ENCODE peak calls at places on chromosomes 5 and 9, in nine cellular contexts. M, G, K, F, H, B, I, Z and E are unnamed samples.
A peak's percentile ranks its signal among the peaks of the same experiment; 100 is the strongest.

GRCh38 chr5:177098103-177098771 is 11.5 kb downstream of the FGFR4 start:
- DNase-seq in H (no peak), Z (no peak), I (no peak), K (no peak), M (peak; percentile 18), F (peak; percentile 39), G (no peak), B (no peak), E (no peak)

GRCh38 chr9:109574061-109574882 is 76.2 kb upstream of the PTPN3 start:
- DNase-seq in Z (no peak), G (no peak), K (no peak), I (peak; percentile 73), B (peak; percentile 31), H (no peak), F (peak; percentile 73), M (peak; percentile 76), E (peak; percentile 75)

GRCh38 chr9:89770779-89771178 is 166.0 kb downstream of the GADD45G start:
- DNase-seq in G (no peak), Z (no peak), K (no peak), M (no peak), B (no peak), F (no peak), H (no peak), I (no peak), E (no peak)

GRCh38 chr5:4868140-4868735 is 271.9 kb upstream of the ADAMTS16 start:
- DNase-seq in K (no peak), B (peak; percentile 69), I (peak; percentile 52), F (peak; percentile 13), Z (peak; percentile 53), H (peak; percentile 64), G (peak; percentile 52), M (peak; percentile 27), E (peak; percentile 24)

GRCh38 chr5:97854871-97855762 is 672.1 kb upstream of the RIOK2 start:
- DNase-seq in K (no peak), B (no peak), H (no peak), M (peak; percentile 56), Z (no peak), F (peak; percentile 94), I (no peak), G (no peak), E (peak; percentile 85)

GRCh38 chr5:132525299-132525724 is 18.0 kb downstream of the IL5 start:
- DNase-seq in G (no peak), I (peak; percentile 90), F (no peak), M (no peak), Z (no peak), K (no peak), H (no peak), B (no peak), E (no peak)

GRCh38 chr5:16909464-16909863 is 26.6 kb downstream of the MYO10 start:
- DNase-seq in I (no peak), H (no peak), Z (no peak), M (peak; percentile 63), B (peak; percentile 10), G (no peak), F (peak; percentile 36), K (no peak), E (no peak)

GRCh38 chr5:154285661-154286408 is 95.3 kb downstream of the GALNT10 start:
- DNase-seq in M (peak; percentile 61), H (no peak), I (no peak), K (no peak), Z (no peak), B (no peak), F (peak; percentile 67), G (no peak), E (peak; percentile 63)

GRCh38 chr5:67092447-67093023 is 104.1 kb downstream of the CD180 start:
- DNase-seq in F (no peak), I (no peak), Z (no peak), B (no peak), H (no peak), K (no peak), G (no peak), M (peak; percentile 44), E (peak; percentile 23)

GRCh38 chr5:7592910-7593309 is 197.0 kb downstream of the ADCY2 start:
- DNase-seq in K (no peak), G (no peak), H (no peak), M (no peak), B (peak; percentile 5), Z (no peak), F (no peak), I (peak; percentile 9), E (no peak)

GRCh38 chr9:132187006-132187760 is 25.3 kb downstream of the NTNG2 start:
- DNase-seq in G (no peak), I (no peak), K (no peak), F (no peak), H (no peak), Z (no peak), B (no peak), M (no peak), E (no peak)

GRCh38 chr9:116237456-116237855 is 83.9 kb downstream of the PAPPA start:
- DNase-seq in H (no peak), B (no peak), F (no peak), K (no peak), I (no peak), Z (no peak), M (no peak), G (no peak), E (no peak)

GRCh38 chr5:169944922-169945675 is 35.2 kb downstream of the INSYN2B start:
- DNase-seq in B (no peak), H (no peak), F (no peak), G (no peak), I (no peak), Z (no peak), M (no peak), K (no peak), E (no peak)

GRCh38 chr5:127001621-127002296 is 28.6 kb downstream of the MARCHF3 start:
- DNase-seq in I (no peak), K (no peak), Z (no peak), G (no peak), F (peak; percentile 87), H (no peak), B (no peak), M (peak; percentile 85), E (peak; percentile 88)

GRCh38 chr9:32589083-32589713 is 16.2 kb upstream of the NDUFB6 start:
- DNase-seq in K (no peak), M (peak; percentile 69), I (peak; percentile 67), F (peak; percentile 74), H (no peak), G (no peak), Z (no peak), B (no peak), E (peak; percentile 78)

GRCh38 chr9:115172105-115172504 is 54.1 kb upstream of the TNC start:
- DNase-seq in I (no peak), K (no peak), M (no peak), F (no peak), B (no peak), Z (no peak), G (no peak), H (no peak), E (no peak)

GRCh38 chr9:93380410-93381060 is 71.0 kb upstream of the FAM120A start:
- DNase-seq in M (no peak), K (no peak), F (peak; percentile 3), H (no peak), B (no peak), I (no peak), Z (no peak), G (no peak), E (no peak)

GRCh38 chr9:93378276-93378675 is 73.2 kb upstream of the FAM120A start:
- DNase-seq in Z (no peak), H (no peak), F (peak; percentile 16), M (no peak), K (no peak), B (no peak), G (no peak), I (no peak), E (peak; percentile 30)

DNA sequence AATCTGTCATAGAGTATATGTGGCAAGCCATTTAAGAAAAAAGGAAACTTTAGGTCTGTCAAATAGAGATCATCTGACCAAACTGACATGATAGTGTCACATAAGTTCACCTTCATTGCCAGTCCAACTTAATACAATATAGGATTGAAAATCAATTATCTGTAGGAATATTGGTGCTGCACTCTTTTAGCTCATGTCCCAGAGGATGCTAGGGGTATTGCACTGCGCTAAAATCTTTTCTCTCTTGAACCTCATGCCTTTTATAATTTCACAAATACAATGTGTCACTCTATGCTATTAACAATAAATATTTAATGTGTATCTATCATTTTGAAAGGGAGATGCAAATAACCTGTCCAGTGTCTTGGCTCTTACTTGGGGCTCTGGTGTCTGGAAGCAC is 72.4 kb upstream of the FAM120A start:
- DNase-seq in I (no peak), Z (no peak), K (no peak), B (no peak), F (no peak), M (no peak), G (no peak), H (no peak), E (no peak)
- H3K4me3 ChIP-seq in I (no peak overlapping the region), Z (no peak overlapping the region), K (no peak overlapping the region), B (no peak overlapping the region), F (no peak overlapping the region), M (no peak overlapping the region), G (no peak overlapping the region), H (no peak overlapping the region), E (no peak overlapping the region)

GRCh38 chr9:124358617-124359016 is 56.6 kb downstream of the PSMB7 start:
- DNase-seq in B (no peak), F (no peak), M (no peak), H (no peak), G (no peak), K (no peak), I (no peak), Z (no peak), E (no peak)

GRCh38 chr9:124357591-124358361 is 57.5 kb downstream of the PSMB7 start:
- DNase-seq in B (no peak), M (no peak), F (no peak), H (peak; percentile 8), Z (no peak), I (no peak), G (no peak), K (no peak), E (no peak)

GRCh38 chr9:124359426-124359825 is 55.8 kb downstream of the PSMB7 start:
- DNase-seq in Z (no peak), K (no peak), I (no peak), H (no peak), B (no peak), G (no peak), F (no peak), M (no peak), E (no peak)

GRCh38 chr9:124359841-124360240 is 55.4 kb downstream of the PSMB7 start:
- DNase-seq in B (no peak), Z (no peak), K (no peak), I (no peak), G (no peak), M (no peak), F (no peak), H (no peak), E (no peak)

GRCh38 chr9:124360277-124360676 is 55.0 kb downstream of the PSMB7 start:
- DNase-seq in M (no peak), H (no peak), K (no peak), F (no peak), Z (no peak), B (no peak), G (no peak), I (no peak), E (no peak)
- TF ChIP-seq CTCF in M (no peak), H (no peak), K (no peak), F (no peak), Z (no peak), B (no peak), G (no peak), I (no peak), E (no peak)

GRCh38 chr5:10642367-10642766 is 78.5 kb downstream of the ANKRD33B start:
- DNase-seq in I (no peak), H (no peak), K (no peak), Z (no peak), F (no peak), M (no peak), B (no peak), G (no peak), E (no peak)
- H3K4me3 ChIP-seq in I (no peak overlapping the region), H (no peak overlapping the region), K (no peak overlapping the region), Z (no peak overlapping the region), F (no peak overlapping the region), M (no peak overlapping the region), B (no peak overlapping the region), G (no peak overlapping the region), E (no peak overlapping the region)

GRCh38 chr5:167049043-167049663 is 1242.3 kb upstream of the WWC1 start:
- DNase-seq in M (peak; percentile 53), Z (no peak), K (no peak), H (peak; percentile 32), I (peak; percentile 81), F (peak; percentile 63), G (no peak), B (peak; percentile 19), E (peak; percentile 71)
- TF ChIP-seq CTCF in M (peak; percentile 50), Z (peak; percentile 56), K (peak; percentile 59), H (peak; percentile 21), I (peak; percentile 62), F (no peak), G (peak; percentile 37), B (peak; percentile 69), E (peak; percentile 55)